ENCODE peak calls at places on chromosome 2, in six cellular contexts. P is aorta; V is thoracic aorta; H is SJSA1; L is CD4-positive, CD25-positive, alpha-beta regulatory T cell; T is stomach. F is an unnamed sample.
A peak's percentile ranks its signal among the peaks of the same experiment; 100 is the strongest.

GRCh38 chr2:65300772-65301711 is 73.4 kb downstream of the ACTR2 start:
- DNase-seq in H (peak; percentile 92), T (peak; percentile 70), V (peak; percentile 34), L (peak; percentile 17), P (peak; percentile 77), F (peak; percentile 65)

GRCh38 chr2:177799531-177799930 is 273.0 kb downstream of the PDE11A start:
- DNase-seq in P (no peak), H (no peak), L (no peak), T (no peak), V (no peak), F (no peak)

GRCh38 chr2:50765146-50765545 is 266.8 kb downstream of the NRXN1 start:
- DNase-seq in V (no peak), L (no peak), H (no peak), T (no peak), P (no peak), F (no peak)

GRCh38 chr2:17976871-17977746 is 98.6 kb downstream of the KCNS3 start:
- DNase-seq in V (peak; percentile 26), L (no peak), P (no peak), H (peak; percentile 92), T (no peak), F (no peak)

GRCh38 chr2:106187426-106187825 is 6.7 kb downstream of the UXS1 start:
- DNase-seq in P (no peak), V (no peak), H (no peak), T (no peak), L (no peak), F (no peak)

GRCh38 chr2:118807668-118808428 is 39.6 kb downstream of the EN1 start:
- DNase-seq in P (no peak), V (no peak), T (no peak), L (no peak), H (no peak), F (no peak)

GRCh38 chr2:83874712-83875430 is 584.2 kb downstream of the SUCLG1 start:
- DNase-seq in H (no peak), P (no peak), V (no peak), T (no peak), L (no peak), F (no peak)

GRCh38 chr2:177254433-177255226 is 9.9 kb downstream of the NFE2L2 start:
- DNase-seq in V (no peak), L (no peak), P (no peak), H (peak; percentile 65), T (peak; percentile 67), F (peak; percentile 86)

GRCh38 chr2:142944264-142944663 is 66.8 kb downstream of the KYNU start:
- DNase-seq in H (no peak), V (no peak), T (no peak), L (no peak), P (no peak), F (peak; percentile 21)

GRCh38 chr2:62306751-62307468 is 111.0 kb downstream of the B3GNT2 start:
- DNase-seq in V (no peak), H (no peak), L (peak; percentile 23), T (peak; percentile 40), P (no peak), F (no peak)

GRCh38 chr2:168178925-168179324 is 68.5 kb downstream of the STK39 start:
- DNase-seq in V (no peak), L (no peak), T (no peak), H (no peak), P (no peak), F (no peak)

GRCh38 chr2:109318150-109318948 is 189.3 kb downstream of the SH3RF3 start:
- DNase-seq in T (peak; percentile 50), L (no peak), V (peak; percentile 43), H (peak; percentile 85), P (peak; percentile 88), F (no peak)

GRCh38 chr2:29296585-29296984 is 181.4 kb downstream of the CLIP4 start:
- DNase-seq in V (no peak), T (no peak), L (no peak), P (no peak), H (no peak), F (no peak)
- H3K4me1 ChIP-seq in V (no peaks in the 10 kb centered on the region), T (no peaks in the 10 kb centered on the region), L (no peaks in the 10 kb centered on the region), P (no peaks in the 10 kb centered on the region), H (no peaks in the 10 kb centered on the region), F (no peaks in the 10 kb centered on the region)

DNA sequence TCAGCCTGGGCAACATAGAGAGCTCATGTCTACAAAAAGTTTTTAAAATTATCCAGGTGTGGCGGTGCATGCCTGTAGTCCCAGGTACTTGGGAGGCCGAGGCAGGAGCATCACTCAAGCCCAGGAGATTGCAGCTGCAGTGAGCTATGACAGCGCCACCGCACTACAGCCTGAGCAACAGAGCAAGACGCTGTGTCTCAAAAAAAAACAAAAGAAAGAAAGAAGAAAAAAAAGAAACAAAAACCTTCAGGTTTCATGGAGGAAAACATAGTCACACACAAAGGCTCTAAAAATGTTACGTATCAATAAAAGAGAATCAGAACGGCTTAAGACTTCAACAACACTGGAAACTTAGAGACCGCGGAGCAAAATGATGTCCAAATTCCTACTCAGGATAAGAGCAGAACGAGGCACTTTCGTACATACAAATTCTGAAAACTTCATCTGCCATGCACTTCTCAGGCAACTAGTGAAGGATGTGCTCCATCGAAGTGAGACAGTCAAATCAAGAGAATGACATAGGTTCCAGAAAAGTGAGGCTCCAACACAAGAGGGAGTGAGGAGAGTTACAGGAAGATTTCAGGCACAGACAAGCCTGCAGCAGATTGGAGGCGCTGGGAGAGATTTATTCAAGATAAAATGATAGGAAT is 4.4 kb downstream of the HDLBP start:
- DNase-seq in P (no peak), T (no peak), L (no peak), V (no peak), H (no peak), F (no peak)
- H3K4me1 ChIP-seq in P (no peaks in the 10 kb centered on the region), T (peaks cover 55% of the 10 kb centered on the region), L (peaks cover 33% of the 10 kb centered on the region), V (peaks cover 36% of the 10 kb centered on the region), H (peaks cover 24% of the 10 kb centered on the region), F (peaks cover 31% of the 10 kb centered on the region)

DNA sequence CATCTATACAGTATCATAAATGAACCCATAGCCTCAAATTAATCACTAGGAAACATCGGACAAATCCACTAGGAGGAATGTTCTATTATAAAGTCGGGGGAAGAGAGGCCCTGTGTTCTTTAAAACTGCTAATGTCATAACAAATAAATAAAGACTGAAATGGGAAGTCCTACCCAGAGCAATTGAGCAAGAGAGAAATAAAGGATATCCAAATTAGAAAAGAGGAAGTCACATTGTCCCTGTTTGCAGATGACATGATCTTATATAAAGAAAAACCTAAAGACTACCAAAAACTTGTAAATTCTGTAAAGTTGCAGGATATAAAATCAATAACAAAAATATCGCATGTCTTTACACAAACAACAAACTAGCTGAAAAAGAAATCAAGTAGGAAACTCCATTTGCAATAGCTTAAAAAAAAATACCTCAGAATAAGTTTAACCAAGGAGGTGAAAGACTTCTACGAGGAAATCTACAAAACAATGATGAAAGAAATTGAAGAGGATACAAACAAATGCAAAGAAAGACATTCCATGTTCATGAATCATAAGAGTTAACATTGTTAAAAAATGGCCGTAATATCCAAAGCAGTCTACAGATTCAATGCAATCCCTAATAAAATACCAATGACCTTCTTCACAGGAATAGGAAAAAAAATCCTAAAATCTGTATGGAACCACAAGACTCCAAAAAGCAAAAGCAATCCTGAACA is 30.5 kb downstream of the RTN4 start:
- DNase-seq in V (no peak), H (no peak), L (no peak), P (no peak), T (no peak), F (no peak)
- H3K4me1 ChIP-seq in V (peaks cover 53% of the 10 kb centered on the region), H (peaks cover 37% of the 10 kb centered on the region), L (peaks cover 12% of the 10 kb centered on the region), P (peaks cover 17% of the 10 kb centered on the region), T (peaks cover 61% of the 10 kb centered on the region), F (peaks cover 44% of the 10 kb centered on the region)

GRCh38 chr2:86037795-86038192 is 67.9 kb downstream of the POLR1A start:
- DNase-seq in P (peak; percentile 64), L (no peak), V (no peak), H (no peak), T (no peak), F (no peak)
- H3K4me1 ChIP-seq in P (peaks cover 3% of the 10 kb centered on the region), L (peaks cover 79% of the 10 kb centered on the region), V (peaks cover 37% of the 10 kb centered on the region), H (peaks cover 15% of the 10 kb centered on the region), T (peaks cover 47% of the 10 kb centered on the region), F (peaks cover 15% of the 10 kb centered on the region)

GRCh38 chr2:174035117-174035516 is 69.9 kb upstream of the SP3 start:
- DNase-seq in T (no peak), H (no peak), L (no peak), P (no peak), V (no peak), F (no peak)
- H3K4me1 ChIP-seq in T (peaks cover 9% of the 10 kb centered on the region), H (peaks cover 54% of the 10 kb centered on the region), L (peaks cover 9% of the 10 kb centered on the region), P (no peaks in the 10 kb centered on the region), V (peaks cover 44% of the 10 kb centered on the region), F (peaks cover 86% of the 10 kb centered on the region)

GRCh38 chr2:230434677-230435324 is 18.8 kb downstream of the SP100 start:
- DNase-seq in P (no peak), H (no peak), T (no peak), L (no peak), V (no peak), F (no peak)

GRCh38 chr2:230435431-230435830 is 19.4 kb downstream of the SP100 start:
- DNase-seq in T (no peak), P (no peak), L (no peak), V (no peak), H (no peak), F (no peak)

GRCh38 chr2:230441188-230441897 is 25.3 kb downstream of the SP100 start:
- DNase-seq in P (no peak), V (no peak), L (peak; percentile 16), T (no peak), H (no peak), F (no peak)

GRCh38 chr2:230443540-230443939 is 27.5 kb downstream of the SP100 start:
- DNase-seq in V (no peak), H (no peak), T (no peak), L (no peak), P (no peak), F (no peak)

DNA sequence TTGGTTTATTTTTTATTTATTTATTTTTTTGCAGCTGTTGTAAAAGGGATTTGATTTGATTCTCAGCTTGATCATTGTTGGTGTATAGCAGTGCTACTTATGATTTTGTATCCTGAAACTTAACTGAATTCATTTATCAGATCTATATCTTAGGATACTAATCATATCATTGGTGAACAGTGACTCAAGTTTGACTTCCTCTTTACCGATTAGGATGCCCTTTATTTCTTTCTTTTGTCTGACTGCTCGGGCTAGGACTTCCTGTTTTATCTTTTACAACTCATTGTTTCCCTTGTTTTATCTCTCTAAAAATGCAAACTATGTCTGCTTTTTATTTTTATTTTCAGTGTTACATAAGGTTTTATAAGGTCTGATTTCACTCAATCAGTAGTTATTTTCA is 23.6 kb downstream of the SP100 start:
- DNase-seq in H (no peak), L (no peak), T (no peak), V (no peak), P (no peak), F (no peak)
- H3K4me1 ChIP-seq in H (peaks cover 21% of the 10 kb centered on the region), L (peaks cover 43% of the 10 kb centered on the region), T (peaks cover 10% of the 10 kb centered on the region), V (peaks cover 43% of the 10 kb centered on the region), P (no peaks in the 10 kb centered on the region), F (no peaks in the 10 kb centered on the region)

DNA sequence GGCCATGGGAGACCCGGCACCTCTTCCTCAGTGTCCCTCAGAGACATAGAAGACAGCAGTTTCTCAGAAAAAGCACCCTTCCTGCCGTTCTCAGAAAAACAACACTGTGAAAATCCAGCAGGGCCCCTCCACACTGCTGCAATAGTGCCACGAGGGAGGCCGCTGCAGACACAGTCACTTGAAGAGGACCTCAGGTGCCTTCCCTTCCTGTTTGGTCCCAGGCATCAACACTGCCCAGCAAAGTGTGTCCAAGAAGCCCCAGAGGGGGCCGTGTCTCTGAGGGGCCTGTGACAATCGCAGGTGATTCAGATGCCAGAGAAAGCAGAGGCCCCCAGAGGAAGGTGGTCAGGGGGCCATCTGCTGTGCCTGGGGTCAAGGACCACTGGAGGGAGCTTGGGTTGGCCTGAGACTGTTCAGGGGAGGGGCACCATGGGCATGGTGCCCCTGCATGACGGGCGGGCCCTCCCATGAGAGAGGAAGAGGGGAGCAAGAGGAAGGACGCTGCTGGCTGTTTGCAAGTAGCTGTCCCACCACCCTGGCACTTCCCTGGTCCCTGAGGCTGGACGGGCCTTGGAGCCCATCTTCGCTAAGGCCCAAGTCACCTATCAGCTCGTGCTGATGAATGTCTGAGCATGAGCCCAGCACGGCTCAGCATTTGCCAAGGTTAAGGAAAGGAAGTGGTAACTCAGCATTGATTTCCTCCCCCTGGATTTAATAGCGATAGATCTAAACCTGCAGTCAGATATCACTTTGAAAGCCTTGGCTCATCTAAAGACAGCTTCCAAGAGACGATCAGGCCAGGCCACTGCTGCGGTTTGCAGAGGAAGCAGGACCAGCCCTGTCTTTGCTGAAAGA is 9.1 kb downstream of the TWIST2 start:
- DNase-seq in P (no peak), L (no peak), T (no peak), H (no peak), V (no peak), F (no peak)
- H3K4me1 ChIP-seq in P (no peaks in the 10 kb centered on the region), L (no peaks in the 10 kb centered on the region), T (peaks cover 35% of the 10 kb centered on the region), H (peaks cover 15% of the 10 kb centered on the region), V (no peaks in the 10 kb centered on the region), F (no peaks in the 10 kb centered on the region)

F was measured in A549.